ENCODE peak calls at places on chromosome 20, in eight cellular contexts. X, L, O, W, M, D, Q and K are unnamed samples.

GRCh38 chr20:25341716-25342680 is 48.6 kb downstream of the ABHD12 start:
- DNase-seq in X (no peak), L (no peak), O (no peak), W (no peak), M (no peak), D (no peak), Q (peak; percentile 29), K (no peak)

GRCh38 chr20:57241592-57241991 is 24.8 kb downstream of the BMP7 start:
- DNase-seq in X (no peak), L (no peak), O (no peak), W (no peak), M (no peak), D (no peak), Q (no peak), K (no peak)

GRCh38 chr20:56069016-56069415 is 63.7 kb upstream of the CBLN4 start:
- DNase-seq in X (no peak), L (no peak), O (no peak), W (no peak), M (no peak), D (no peak), Q (no peak), K (no peak)

GRCh38 chr20:47464380-47465101 is 37.1 kb upstream of the NCOA3 start:
- DNase-seq in X (peak; percentile 74), L (peak; percentile 90), O (no peak), W (no peak), M (peak; percentile 7), D (no peak), Q (peak; percentile 99), K (peak; percentile 53)

GRCh38 chr20:46559685-46560440 is 9.4 kb upstream of the OCSTAMP start:
- DNase-seq in X (no peak), L (no peak), O (no peak), W (no peak), M (no peak), D (no peak), Q (no peak), K (no peak)

GRCh38 chr20:61725145-61725544 is 340.5 kb downstream of the TAF4 start:
- DNase-seq in X (no peak), L (no peak), O (no peak), W (no peak), M (no peak), D (no peak), Q (no peak), K (no peak)

GRCh38 chr20:34549291-34549928 is 9.1 kb upstream of the MAP1LC3A start:
- DNase-seq in X (peak; percentile 70), L (peak; percentile 34), O (no peak), W (no peak), M (peak; percentile 32), D (no peak), Q (peak; percentile 30), K (no peak)

GRCh38 chr20:32333181-32333987 is 24.7 kb upstream of the ASXL1 start:
- DNase-seq in X (no peak), L (no peak), O (no peak), W (no peak), M (no peak), D (no peak), Q (no peak), K (no peak)

GRCh38 chr20:25220021-25220730 is 24.7 kb downstream of the ENTPD6 start:
- DNase-seq in X (no peak), L (no peak), O (no peak), W (no peak), M (no peak), D (no peak), Q (no peak), K (no peak)

GRCh38 chr20:57013741-57014140 is 252.7 kb downstream of the BMP7 start:
- DNase-seq in X (no peak), L (no peak), O (peak; percentile 59), W (no peak), M (peak; percentile 32), D (no peak), Q (no peak), K (no peak)

GRCh38 chr20:23445596-23446217 is 6.2 kb downstream of the CSTL1 start:
- DNase-seq in X (no peak), L (peak; percentile 63), O (no peak), W (no peak), M (no peak), D (no peak), Q (peak; percentile 81), K (no peak)

GRCh38 chr20:59942245-59942644 is 2.1 kb downstream of the FAM217B start:
- DNase-seq in X (no peak), L (no peak), O (no peak), W (no peak), M (no peak), D (no peak), Q (no peak), K (no peak)

GRCh38 chr20:11676618-11677289 is 240.9 kb upstream of the BTBD3 start:
- DNase-seq in X (peak; percentile 50), L (no peak), O (peak; percentile 49), W (no peak), M (peak; percentile 42), D (no peak), Q (peak; percentile 78), K (peak; percentile 46)

GRCh38 chr20:11791316-11792228 is 126.1 kb upstream of the BTBD3 start:
- DNase-seq in X (no peak), L (no peak), O (no peak), W (no peak), M (no peak), D (no peak), Q (no peak), K (no peak)

GRCh38 chr20:53872561-53873248 is 197.7 kb downstream of the BCAS1 start:
- DNase-seq in X (no peak), L (no peak), O (no peak), W (no peak), M (peak; percentile 68), D (no peak), Q (peak; percentile 22), K (no peak)

GRCh38 chr20:6051505-6051904 is 2.4 kb downstream of the LRRN4 start:
- DNase-seq in X (no peak), L (peak; percentile 86), O (no peak), W (no peak), M (no peak), D (no peak), Q (peak; percentile 66), K (no peak)

GRCh38 chr20:6055161-6055783 is 1.4 kb upstream of the LRRN4 start:
- DNase-seq in X (no peak), L (peak; percentile 57), O (no peak), W (no peak), M (no peak), D (no peak), Q (no peak), K (no peak)

GRCh38 chr20:6053776-6054688 is at the start of gene LRRN4:
- DNase-seq in X (no peak), L (peak; percentile 94), O (no peak), W (no peak), M (peak; percentile 84), D (no peak), Q (peak; percentile 34), K (no peak)

GRCh38 chr20:6055981-6056569 is 2.2 kb upstream of the LRRN4 start:
- DNase-seq in X (no peak), L (no peak), O (no peak), W (no peak), M (no peak), D (no peak), Q (no peak), K (no peak)

GRCh38 chr20:6053064-6053775 is 640 bp downstream of the LRRN4 start:
- DNase-seq in X (no peak), L (no peak), O (no peak), W (no peak), M (no peak), D (no peak), Q (no peak), K (no peak)
- H3K4me3 ChIP-seq in X (no peak overlapping the region), L (peak overlapping the region; percentile 60), O (no peak overlapping the region), W (peak overlapping the region; percentile 54), M (no peak overlapping the region), D (no peak overlapping the region), Q (no peak overlapping the region), K (no peak overlapping the region)

DNA sequence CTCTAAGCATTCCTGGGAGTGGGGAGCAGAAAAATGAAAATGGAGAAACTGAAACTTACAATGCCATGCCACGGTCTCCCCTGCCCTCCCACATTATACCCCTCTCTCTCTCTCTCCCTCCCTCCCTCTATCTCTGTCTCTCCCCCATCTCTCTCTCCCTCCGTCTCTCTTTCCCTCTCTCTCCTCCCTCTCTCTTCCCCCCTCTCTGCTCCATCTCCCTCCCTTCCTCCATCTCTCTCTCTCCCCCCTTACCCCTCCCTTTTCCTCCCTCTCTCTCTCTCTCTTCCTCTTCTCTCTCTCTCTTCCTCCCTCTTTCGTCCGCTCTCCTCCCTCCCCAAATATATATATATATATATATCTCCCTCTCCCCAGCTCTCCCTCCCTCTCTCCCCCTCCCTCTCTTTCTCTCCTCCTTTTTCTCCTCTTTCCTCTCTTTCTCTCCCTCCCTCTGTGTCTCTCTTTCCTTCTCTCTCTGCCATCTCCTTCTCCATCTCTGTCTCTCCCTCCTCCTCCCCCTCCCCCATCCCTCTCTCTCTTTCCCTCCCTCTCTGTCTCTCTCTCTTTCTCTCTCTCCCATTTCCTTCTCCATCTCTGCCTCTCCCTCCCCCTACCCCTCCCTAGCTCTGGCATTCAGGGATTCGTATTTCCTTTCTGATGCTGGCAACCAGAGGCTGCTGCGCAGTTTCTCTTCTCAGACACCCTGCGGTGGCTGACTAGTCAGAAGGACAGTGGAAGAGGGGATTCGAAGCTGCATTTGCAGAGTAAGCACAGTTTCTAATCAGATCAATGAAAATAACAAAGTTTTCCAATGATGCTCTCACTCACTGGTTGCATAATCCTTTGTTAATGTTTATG is 13.9 kb upstream of the VAPB start:
- DNase-seq in X (no peak), L (no peak), O (peak; percentile 48), W (no peak), M (no peak), D (no peak), Q (peak; percentile 59), K (no peak)
- H3K4me3 ChIP-seq in X (no peak overlapping the region), L (no peak overlapping the region), O (no peak overlapping the region), W (no peak overlapping the region), M (no peak overlapping the region), D (no peak overlapping the region), Q (no peak overlapping the region), K (no peak overlapping the region)

GRCh38 chr20:19885576-19885956 is 127.5 kb downstream of the RIN2 start:
- DNase-seq in X (no peak), L (no peak), O (no peak), W (no peak), M (no peak), D (no peak), Q (no peak), K (no peak)
- H3K4me3 ChIP-seq in X (peak overlapping the region; percentile 10), L (no peak overlapping the region), O (no peak overlapping the region), W (peak overlapping the region; percentile 48), M (no peak overlapping the region), D (no peak overlapping the region), Q (no peak overlapping the region), K (no peak overlapping the region)

GRCh38 chr20:3751664-3752385 is 15.7 kb downstream of the ADISSP start:
- DNase-seq in X (peak; percentile 67), L (no peak), O (no peak), W (peak; percentile 82), M (peak; percentile 51), D (no peak), Q (no peak), K (peak; percentile 79)

GRCh38 chr20:3753501-3754257 is 13.9 kb downstream of the ADISSP start:
- DNase-seq in X (no peak), L (no peak), O (no peak), W (peak; percentile 62), M (no peak), D (no peak), Q (no peak), K (no peak)

GRCh38 chr20:3753098-3753497 is 14.5 kb downstream of the ADISSP start:
- DNase-seq in X (peak; percentile 72), L (no peak), O (peak; percentile 52), W (no peak), M (peak; percentile 59), D (peak; percentile 62), Q (peak; percentile 86), K (peak; percentile 72)

GRCh38 chr20:3751284-3751663 is 16.3 kb downstream of the ADISSP start:
- DNase-seq in X (no peak), L (no peak), O (no peak), W (no peak), M (no peak), D (no peak), Q (no peak), K (no peak)

GRCh38 chr20:3752386-3752759 is 15.2 kb downstream of the ADISSP start:
- DNase-seq in X (no peak), L (no peak), O (no peak), W (no peak), M (no peak), D (no peak), Q (no peak), K (no peak)
- H3K4me3 ChIP-seq in X (peak overlapping the region; percentile 34), L (no peak overlapping the region), O (no peak overlapping the region), W (peak overlapping the region; percentile 48), M (peak overlapping the region; percentile 19), D (no peak overlapping the region), Q (no peak overlapping the region), K (peak overlapping the region; percentile 16)